ENCODE peak calls at places on chromosomes 1 and 21, in eight cellular contexts. One of them, this sample, is unnamed.

GRCh38 chr1:210132582-210132981 is 100.0 kb upstream of the SERTAD4 start:
- DNase-seq in heart right ventricle: no peak
- DNase-seq in HCT116: no peak
- DNase-seq in ascending aorta: no peak
- DNase-seq in PC-9: no peak
- DNase-seq in neural progenitor cell: peak; percentile 66
- DNase-seq in CD8-positive, alpha-beta memory T cell: no peak
- DNase-seq in cardiac muscle cell: peak; percentile 61
- DNase-seq in this sample: no peak

GRCh38 chr1:1000357-1001056 is 610 bp upstream of the HES4 start:
- DNase-seq in heart right ventricle: peak; percentile 82
- DNase-seq in HCT116: peak; percentile 87
- DNase-seq in ascending aorta: peak; percentile 89
- DNase-seq in PC-9: peak; percentile 68
- DNase-seq in neural progenitor cell: peak; percentile 84
- DNase-seq in CD8-positive, alpha-beta memory T cell: peak; percentile 69
- DNase-seq in cardiac muscle cell: peak; percentile 91
- DNase-seq in this sample: peak; percentile 75

GRCh38 chr1:196733091-196733970 is 41.3 kb upstream of the CFHR3 start:
- DNase-seq in heart right ventricle: no peak
- DNase-seq in HCT116: no peak
- DNase-seq in ascending aorta: no peak
- DNase-seq in PC-9: no peak
- DNase-seq in neural progenitor cell: no peak
- DNase-seq in CD8-positive, alpha-beta memory T cell: no peak
- DNase-seq in cardiac muscle cell: no peak
- DNase-seq in this sample: no peak

GRCh38 chr1:27574871-27575831 is 28.8 kb downstream of the AHDC1 start:
- DNase-seq in heart right ventricle: peak; percentile 85
- DNase-seq in HCT116: no peak
- DNase-seq in ascending aorta: peak; percentile 90
- DNase-seq in PC-9: no peak
- DNase-seq in neural progenitor cell: peak; percentile 94
- DNase-seq in CD8-positive, alpha-beta memory T cell: no peak
- DNase-seq in cardiac muscle cell: peak; percentile 89
- DNase-seq in this sample: no peak

GRCh38 chr1:2354511-2355407 is 36.6 kb downstream of the MORN1 start:
- DNase-seq in heart right ventricle: peak; percentile 8
- DNase-seq in HCT116: no peak
- DNase-seq in ascending aorta: no peak
- DNase-seq in PC-9: no peak
- DNase-seq in neural progenitor cell: no peak
- DNase-seq in CD8-positive, alpha-beta memory T cell: no peak
- DNase-seq in cardiac muscle cell: no peak
- DNase-seq in this sample: no peak

GRCh38 chr1:93516164-93516563 is 68.2 kb downstream of the FNBP1L start:
- DNase-seq in heart right ventricle: no peak
- DNase-seq in HCT116: peak; percentile 68
- DNase-seq in ascending aorta: no peak
- DNase-seq in PC-9: peak; percentile 40
- DNase-seq in neural progenitor cell: no peak
- DNase-seq in CD8-positive, alpha-beta memory T cell: no peak
- DNase-seq in cardiac muscle cell: no peak
- DNase-seq in this sample: no peak

GRCh38 chr1:89259283-89259971 is 13.2 kb downstream of the GBP5 start:
- DNase-seq in heart right ventricle: no peak
- DNase-seq in HCT116: no peak
- DNase-seq in ascending aorta: no peak
- DNase-seq in PC-9: no peak
- DNase-seq in neural progenitor cell: no peak
- DNase-seq in CD8-positive, alpha-beta memory T cell: peak; percentile 34
- DNase-seq in cardiac muscle cell: no peak
- DNase-seq in this sample: peak; percentile 35

GRCh38 chr1:180244840-180245239 is 14.8 kb downstream of the LHX4 start:
- DNase-seq in heart right ventricle: no peak
- DNase-seq in HCT116: no peak
- DNase-seq in ascending aorta: no peak
- DNase-seq in PC-9: no peak
- DNase-seq in neural progenitor cell: no peak
- DNase-seq in CD8-positive, alpha-beta memory T cell: no peak
- DNase-seq in cardiac muscle cell: no peak
- DNase-seq in this sample: no peak

GRCh38 chr21:15005391-15005790 is 59.4 kb downstream of the NRIP1 start:
- DNase-seq in heart right ventricle: no peak
- DNase-seq in HCT116: no peak
- DNase-seq in ascending aorta: no peak
- DNase-seq in PC-9: no peak
- DNase-seq in neural progenitor cell: peak; percentile 26
- DNase-seq in CD8-positive, alpha-beta memory T cell: no peak
- DNase-seq in cardiac muscle cell: no peak
- DNase-seq in this sample: no peak

GRCh38 chr1:152998476-152998875 is 3.1 kb upstream of the SPRR3 start:
- DNase-seq in heart right ventricle: no peak
- DNase-seq in HCT116: no peak
- DNase-seq in ascending aorta: no peak
- DNase-seq in PC-9: no peak
- DNase-seq in neural progenitor cell: no peak
- DNase-seq in CD8-positive, alpha-beta memory T cell: no peak
- DNase-seq in cardiac muscle cell: no peak
- DNase-seq in this sample: no peak

GRCh38 chr1:230022666-230023380 is 44.2 kb upstream of the GALNT2 start:
- DNase-seq in heart right ventricle: no peak
- DNase-seq in HCT116: no peak
- DNase-seq in ascending aorta: no peak
- DNase-seq in PC-9: no peak
- DNase-seq in neural progenitor cell: no peak
- DNase-seq in CD8-positive, alpha-beta memory T cell: no peak
- DNase-seq in cardiac muscle cell: no peak
- DNase-seq in this sample: no peak

GRCh38 chr1:235741294-235741693 is 91.7 kb upstream of the GNG4 start:
- DNase-seq in heart right ventricle: no peak
- DNase-seq in HCT116: no peak
- DNase-seq in ascending aorta: no peak
- DNase-seq in PC-9: no peak
- DNase-seq in neural progenitor cell: no peak
- DNase-seq in CD8-positive, alpha-beta memory T cell: no peak
- DNase-seq in cardiac muscle cell: peak; percentile 80
- DNase-seq in this sample: no peak

GRCh38 chr1:29674625-29675326 is 438.5 kb downstream of the PTPRU start:
- DNase-seq in heart right ventricle: no peak
- DNase-seq in HCT116: no peak
- DNase-seq in ascending aorta: peak; percentile 56
- DNase-seq in PC-9: no peak
- DNase-seq in neural progenitor cell: no peak
- DNase-seq in CD8-positive, alpha-beta memory T cell: no peak
- DNase-seq in cardiac muscle cell: no peak
- DNase-seq in this sample: peak; percentile 22

GRCh38 chr1:201461193-201461657 is 7.8 kb downstream of the PHLDA3 start:
- DNase-seq in heart right ventricle: no peak
- DNase-seq in HCT116: peak; percentile 86
- DNase-seq in ascending aorta: peak; percentile 91
- DNase-seq in PC-9: peak; percentile 99
- DNase-seq in neural progenitor cell: no peak
- DNase-seq in CD8-positive, alpha-beta memory T cell: no peak
- DNase-seq in cardiac muscle cell: peak; percentile 95
- DNase-seq in this sample: no peak

GRCh38 chr1:118300808-118301207 is 115.8 kb upstream of the SPAG17 start:
- DNase-seq in heart right ventricle: no peak
- DNase-seq in HCT116: no peak
- DNase-seq in ascending aorta: no peak
- DNase-seq in PC-9: no peak
- DNase-seq in neural progenitor cell: peak; percentile 22
- DNase-seq in CD8-positive, alpha-beta memory T cell: no peak
- DNase-seq in cardiac muscle cell: no peak
- DNase-seq in this sample: no peak

GRCh38 chr21:33121715-33122475 is 52.0 kb downstream of the OLIG1 start:
- DNase-seq in heart right ventricle: no peak
- DNase-seq in HCT116: peak; percentile 72
- DNase-seq in ascending aorta: no peak
- DNase-seq in PC-9: no peak
- DNase-seq in neural progenitor cell: peak; percentile 58
- DNase-seq in CD8-positive, alpha-beta memory T cell: no peak
- DNase-seq in cardiac muscle cell: peak; percentile 16
- DNase-seq in this sample: no peak

GRCh38 chr1:26538480-26539412 is 9.2 kb downstream of the RPS6KA1 start:
- DNase-seq in heart right ventricle: no peak
- DNase-seq in HCT116: peak; percentile 41
- DNase-seq in ascending aorta: no peak
- DNase-seq in PC-9: no peak
- DNase-seq in neural progenitor cell: peak; percentile 64
- DNase-seq in CD8-positive, alpha-beta memory T cell: peak; percentile 31
- DNase-seq in cardiac muscle cell: peak; percentile 64
- DNase-seq in this sample: peak; percentile 62

DNA sequence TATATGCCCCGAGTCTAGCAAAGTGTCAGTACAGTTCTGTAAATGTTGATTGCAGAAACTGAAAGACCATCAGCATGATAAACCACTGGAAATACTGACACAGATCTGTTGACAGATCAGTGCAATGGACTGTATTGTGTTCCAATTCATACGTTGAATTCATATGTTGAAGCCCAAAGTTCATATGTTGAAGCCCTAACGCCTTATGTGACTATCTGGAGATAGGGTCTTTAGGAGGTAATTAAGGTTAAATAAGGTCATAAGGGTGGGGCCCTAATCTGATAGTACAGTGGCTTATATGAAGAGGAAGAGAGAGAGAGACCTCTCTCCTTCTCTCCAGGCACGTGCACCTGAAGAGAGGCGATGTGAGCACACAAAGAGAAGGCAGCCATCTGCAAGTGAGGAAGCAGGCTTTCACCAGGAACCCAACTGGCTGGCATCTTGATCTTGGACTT is 144.7 kb downstream of the MRPL39 start:
- DNase-seq in heart right ventricle: no peak
- DNase-seq in HCT116: no peak
- DNase-seq in ascending aorta: no peak
- DNase-seq in PC-9: no peak
- DNase-seq in neural progenitor cell: no peak
- DNase-seq in CD8-positive, alpha-beta memory T cell: no peak
- DNase-seq in cardiac muscle cell: no peak
- DNase-seq in this sample: no peak
- H3K4me1 ChIP-seq in heart right ventricle: no peaks in the 10 kb centered on the region
- H3K4me1 ChIP-seq in HCT116: no peaks in the 10 kb centered on the region
- H3K4me1 ChIP-seq in ascending aorta: no peaks in the 10 kb centered on the region
- H3K4me1 ChIP-seq in PC-9: no peaks in the 10 kb centered on the region
- H3K4me1 ChIP-seq in neural progenitor cell: no peaks in the 10 kb centered on the region
- H3K4me1 ChIP-seq in CD8-positive, alpha-beta memory T cell: no peaks in the 10 kb centered on the region
- H3K4me1 ChIP-seq in cardiac muscle cell: no peaks in the 10 kb centered on the region
- H3K4me1 ChIP-seq in this sample: peaks cover 6% of the 10 kb centered on the region

GRCh38 chr1:211518330-211519289 is 26.6 kb upstream of the RD3 start:
- DNase-seq in heart right ventricle: no peak
- DNase-seq in HCT116: no peak
- DNase-seq in ascending aorta: no peak
- DNase-seq in PC-9: no peak
- DNase-seq in neural progenitor cell: no peak
- DNase-seq in CD8-positive, alpha-beta memory T cell: no peak
- DNase-seq in cardiac muscle cell: no peak
- DNase-seq in this sample: no peak

GRCh38 chr1:211514030-211514754 is 22.2 kb upstream of the RD3 start:
- DNase-seq in heart right ventricle: peak; percentile 72
- DNase-seq in HCT116: peak; percentile 71
- DNase-seq in ascending aorta: peak; percentile 92
- DNase-seq in PC-9: peak; percentile 78
- DNase-seq in neural progenitor cell: peak; percentile 94
- DNase-seq in CD8-positive, alpha-beta memory T cell: peak; percentile 44
- DNase-seq in cardiac muscle cell: peak; percentile 91
- DNase-seq in this sample: peak; percentile 93

GRCh38 chr1:211511947-211512346 is 20.0 kb upstream of the RD3 start:
- DNase-seq in heart right ventricle: no peak
- DNase-seq in HCT116: no peak
- DNase-seq in ascending aorta: peak; percentile 83
- DNase-seq in PC-9: no peak
- DNase-seq in neural progenitor cell: no peak
- DNase-seq in CD8-positive, alpha-beta memory T cell: no peak
- DNase-seq in cardiac muscle cell: peak; percentile 38
- DNase-seq in this sample: no peak

GRCh38 chr1:211517006-211517405 is 25.0 kb upstream of the RD3 start:
- DNase-seq in heart right ventricle: no peak
- DNase-seq in HCT116: no peak
- DNase-seq in ascending aorta: no peak
- DNase-seq in PC-9: peak; percentile 88
- DNase-seq in neural progenitor cell: peak; percentile 27
- DNase-seq in CD8-positive, alpha-beta memory T cell: no peak
- DNase-seq in cardiac muscle cell: no peak
- DNase-seq in this sample: no peak

GRCh38 chr1:211515090-211516023 is 23.4 kb upstream of the RD3 start:
- DNase-seq in heart right ventricle: peak; percentile 84
- DNase-seq in HCT116: peak; percentile 93
- DNase-seq in ascending aorta: peak; percentile 89
- DNase-seq in PC-9: peak; percentile 94
- DNase-seq in neural progenitor cell: peak; percentile 86
- DNase-seq in CD8-positive, alpha-beta memory T cell: peak; percentile 63
- DNase-seq in cardiac muscle cell: peak; percentile 83
- DNase-seq in this sample: peak; percentile 98
- H3K27ac ChIP-seq in heart right ventricle: no peak overlapping the region
- H3K27ac ChIP-seq in HCT116: peak overlapping the region; percentile 51
- H3K27ac ChIP-seq in ascending aorta: peak overlapping the region; percentile 66
- H3K27ac ChIP-seq in PC-9: peak overlapping the region; percentile 70
- H3K27ac ChIP-seq in neural progenitor cell: no peak overlapping the region
- H3K27ac ChIP-seq in CD8-positive, alpha-beta memory T cell: no peak overlapping the region
- H3K27ac ChIP-seq in cardiac muscle cell: no peak overlapping the region
- H3K27ac ChIP-seq in this sample: peak overlapping the region; percentile 13

GRCh38 chr1:246572795-246573194 is 6.5 kb downstream of the CNST start:
- DNase-seq in heart right ventricle: no peak
- DNase-seq in HCT116: no peak
- DNase-seq in ascending aorta: no peak
- DNase-seq in PC-9: no peak
- DNase-seq in neural progenitor cell: no peak
- DNase-seq in CD8-positive, alpha-beta memory T cell: no peak
- DNase-seq in cardiac muscle cell: no peak
- DNase-seq in this sample: no peak
- H3K27me3 ChIP-seq in heart right ventricle: no peaks in the 10 kb centered on the region
- H3K27me3 ChIP-seq in HCT116: no peaks in the 10 kb centered on the region
- H3K27me3 ChIP-seq in ascending aorta: no peaks in the 10 kb centered on the region
- H3K27me3 ChIP-seq in PC-9: no peaks in the 10 kb centered on the region
- H3K27me3 ChIP-seq in neural progenitor cell: no peaks in the 10 kb centered on the region
- H3K27me3 ChIP-seq in CD8-positive, alpha-beta memory T cell: no peaks in the 10 kb centered on the region
- H3K27me3 ChIP-seq in cardiac muscle cell: no peaks in the 10 kb centered on the region
- H3K27me3 ChIP-seq in this sample: no peaks in the 10 kb centered on the region

DNA sequence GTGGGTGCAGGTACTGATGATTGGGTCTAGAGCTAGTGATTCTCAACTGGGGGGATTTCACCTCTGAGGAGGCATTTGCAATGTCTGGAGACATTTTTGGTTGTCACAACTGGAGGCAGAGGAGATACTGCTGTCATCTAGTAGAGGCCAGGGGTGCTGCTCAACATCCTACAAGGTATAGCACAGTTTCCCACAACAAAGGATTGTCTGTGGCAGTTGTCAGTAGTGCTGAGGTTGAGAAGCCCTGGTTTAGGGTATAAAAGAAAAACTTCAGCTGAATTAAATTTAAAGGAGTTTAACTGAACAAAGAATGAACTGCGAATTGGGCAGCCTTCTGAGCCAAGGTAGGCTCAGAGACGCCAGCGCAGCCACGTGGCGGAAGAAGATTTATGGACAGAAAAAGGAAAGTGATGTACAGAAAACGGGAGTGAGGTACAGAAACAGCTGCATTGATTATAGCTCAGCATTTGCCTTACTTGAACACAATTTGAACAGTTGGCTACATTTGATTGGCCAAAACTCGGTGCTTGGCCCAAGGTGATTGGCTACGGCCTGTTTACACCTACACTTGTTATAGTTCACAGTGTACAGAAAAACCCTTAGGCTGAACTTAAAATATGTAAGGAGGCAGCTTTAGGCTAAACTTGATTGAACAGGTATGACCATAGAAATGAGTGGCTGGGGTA is 40.4 kb downstream of the MPZL1 start:
- DNase-seq in heart right ventricle: no peak
- DNase-seq in HCT116: no peak
- DNase-seq in ascending aorta: no peak
- DNase-seq in PC-9: no peak
- DNase-seq in neural progenitor cell: no peak
- DNase-seq in CD8-positive, alpha-beta memory T cell: no peak
- DNase-seq in cardiac muscle cell: no peak
- DNase-seq in this sample: no peak
- H3K4me1 ChIP-seq in heart right ventricle: peaks cover 12% of the 10 kb centered on the region
- H3K4me1 ChIP-seq in HCT116: no peaks in the 10 kb centered on the region
- H3K4me1 ChIP-seq in ascending aorta: no peaks in the 10 kb centered on the region
- H3K4me1 ChIP-seq in PC-9: no peaks in the 10 kb centered on the region
- H3K4me1 ChIP-seq in neural progenitor cell: peaks cover 23% of the 10 kb centered on the region
- H3K4me1 ChIP-seq in CD8-positive, alpha-beta memory T cell: peaks cover 18% of the 10 kb centered on the region
- H3K4me1 ChIP-seq in cardiac muscle cell: peaks cover 15% of the 10 kb centered on the region
- H3K4me1 ChIP-seq in this sample: no peaks in the 10 kb centered on the region

This sample was measured in Peyer's patch.